ENCODE peak calls at places on chromosomes 12 and 14, in eight cellular contexts. L is IMR-90, J is GM23248, H is osteoblast, T is neural progenitor cell, O is MM.1S, E is HCT116, Q is fibroblast of lung. Z is an unnamed sample.

GRCh38 chr14:35333797-35334743 is 41.9 kb downstream of the PSMA6 start:
- DNase-seq in L (no peak), J (no peak), H (no peak), T (no peak), O (no peak), E (no peak), Q (no peak), Z (peak; percentile 50)

GRCh38 chr14:60662987-60663386 is 13.7 kb upstream of the SIX1 start:
- DNase-seq in L (no peak), J (peak; percentile 38), H (no peak), T (no peak), O (no peak), E (no peak), Q (no peak), Z (no peak)

GRCh38 chr12:16300222-16300621 is 22.7 kb upstream of the SLC15A5 start:
- DNase-seq in L (peak; percentile 11), J (peak; percentile 71), H (peak; percentile 43), T (no peak), O (no peak), E (no peak), Q (no peak), Z (no peak)

GRCh38 chr12:51369581-51369980 is 21.6 kb downstream of the GALNT6 start:
- DNase-seq in L (no peak), J (no peak), H (no peak), T (no peak), O (no peak), E (no peak), Q (no peak), Z (no peak)

GRCh38 chr14:52951730-52952481 is 1.1 kb upstream of the FERMT2 start:
- DNase-seq in L (peak; percentile 80), J (peak; percentile 93), H (peak; percentile 92), T (peak; percentile 79), O (no peak), E (peak; percentile 61), Q (peak; percentile 86), Z (peak; percentile 69)

GRCh38 chr12:71469235-71469873 is 29.8 kb downstream of the LGR5 start:
- DNase-seq in L (peak; percentile 69), J (peak; percentile 9), H (peak; percentile 27), T (peak; percentile 66), O (no peak), E (peak; percentile 44), Q (peak; percentile 52), Z (no peak)

GRCh38 chr12:105358789-105359188 is 28.3 kb downstream of the C12orf75 start:
- DNase-seq in L (no peak), J (no peak), H (no peak), T (no peak), O (no peak), E (no peak), Q (no peak), Z (no peak)

GRCh38 chr12:93167841-93168492 is 209.8 kb upstream of the NUDT4 start:
- DNase-seq in L (no peak), J (peak; percentile 38), H (no peak), T (peak; percentile 84), O (peak; percentile 49), E (no peak), Q (no peak), Z (no peak)

GRCh38 chr14:103282932-103283331 is 51.1 kb upstream of the EIF5 start:
- DNase-seq in L (no peak), J (no peak), H (no peak), T (no peak), O (no peak), E (no peak), Q (no peak), Z (no peak)

GRCh38 chr12:125755512-125755911 is 690.3 kb downstream of the AACS start:
- DNase-seq in L (no peak), J (no peak), H (no peak), T (no peak), O (no peak), E (no peak), Q (no peak), Z (no peak)

GRCh38 chr12:109479761-109480160 is 2.3 kb downstream of the UBE3B start:
- DNase-seq in L (no peak), J (no peak), H (no peak), T (no peak), O (no peak), E (no peak), Q (no peak), Z (no peak)

GRCh38 chr14:99716091-99716849 is 32.2 kb downstream of the CYP46A1 start:
- DNase-seq in L (no peak), J (no peak), H (no peak), T (no peak), O (no peak), E (no peak), Q (no peak), Z (no peak)

GRCh38 chr14:96166475-96167223 is 38.0 kb upstream of the BDKRB2 start:
- DNase-seq in L (peak; percentile 54), J (peak; percentile 37), H (peak; percentile 83), T (no peak), O (no peak), E (no peak), Q (no peak), Z (no peak)

GRCh38 chr12:110373962-110374611 is 29.4 kb downstream of the ANAPC7 start:
- DNase-seq in L (no peak), J (no peak), H (no peak), T (no peak), O (no peak), E (no peak), Q (no peak), Z (no peak)

GRCh38 chr12:29732211-29732992 is 51.3 kb downstream of the TMTC1 start:
- DNase-seq in L (no peak), J (peak; percentile 35), H (no peak), T (no peak), O (no peak), E (no peak), Q (peak; percentile 44), Z (no peak)

GRCh38 chr14:100901391-100902183 is 1.9 kb downstream of the RTL1 start:
- DNase-seq in L (no peak), J (no peak), H (peak; percentile 72), T (no peak), O (no peak), E (no peak), Q (no peak), Z (no peak)

DNA sequence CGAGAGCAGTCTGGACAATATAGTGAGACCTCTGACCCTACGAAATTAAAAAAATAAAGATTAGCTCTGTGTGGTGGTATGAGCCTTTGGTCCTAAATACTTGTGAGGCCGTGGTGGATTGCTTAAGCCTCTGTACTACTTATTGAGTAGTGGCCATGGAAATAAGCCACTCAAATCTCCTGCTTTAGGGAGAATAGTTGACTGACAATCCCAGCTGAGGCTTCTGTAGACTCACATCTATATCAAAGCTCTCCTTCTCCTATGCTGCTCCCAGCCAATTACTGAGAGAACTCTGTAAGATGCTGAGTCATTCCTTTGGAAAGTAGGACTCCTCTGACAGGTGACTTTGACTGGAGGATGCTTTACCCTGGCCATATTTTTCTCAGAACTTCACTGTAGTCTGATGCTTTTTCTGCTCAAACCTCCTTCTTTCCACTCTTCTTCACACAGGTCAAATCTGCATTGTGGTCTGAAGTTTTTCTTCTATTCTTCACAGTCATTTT is 420.2 kb downstream of the SLC6A15 start:
- DNase-seq in L (no peak), J (no peak), H (no peak), T (no peak), O (no peak), E (no peak), Q (no peak), Z (no peak)
- H2AFZ ChIP-seq in L (no peak overlapping the region), J (no peak overlapping the region), H (no peak overlapping the region), T (no peak overlapping the region), O (no peak overlapping the region), E (peak overlapping the region; percentile 42), Q (no peak overlapping the region), Z (peak overlapping the region; percentile 55)

GRCh38 chr12:102043928-102044327 is 17.9 kb downstream of the WASHC3 start:
- DNase-seq in L (no peak), J (no peak), H (no peak), T (no peak), O (peak; percentile 89), E (no peak), Q (no peak), Z (no peak)
- H3K9me3 ChIP-seq in L (no peaks in the 10 kb centered on the region), J (no peaks in the 10 kb centered on the region), H (no peaks in the 10 kb centered on the region), T (no peaks in the 10 kb centered on the region), O (no peaks in the 10 kb centered on the region), E (no peaks in the 10 kb centered on the region), Q (no peaks in the 10 kb centered on the region), Z (no peaks in the 10 kb centered on the region)

GRCh38 chr12:123896786-123897185 is 75.8 kb downstream of the CCDC92 start:
- DNase-seq in L (peak; percentile 20), J (peak; percentile 84), H (no peak), T (no peak), O (no peak), E (no peak), Q (peak; percentile 82), Z (no peak)

GRCh38 chr12:123895477-123895876 is 77.2 kb downstream of the CCDC92 start:
- DNase-seq in L (no peak), J (no peak), H (no peak), T (no peak), O (no peak), E (no peak), Q (no peak), Z (no peak)

GRCh38 chr12:123898673-123899072 is 74.0 kb downstream of the CCDC92 start:
- DNase-seq in L (no peak), J (no peak), H (no peak), T (no peak), O (no peak), E (no peak), Q (no peak), Z (no peak)

GRCh38 chr12:123899368-123899767 is 73.3 kb downstream of the CCDC92 start:
- DNase-seq in L (no peak), J (no peak), H (no peak), T (no peak), O (no peak), E (no peak), Q (no peak), Z (no peak)

GRCh38 chr12:123897221-123897620 is 75.4 kb downstream of the CCDC92 start:
- DNase-seq in L (peak; percentile 72), J (peak; percentile 92), H (no peak), T (no peak), O (no peak), E (peak; percentile 39), Q (peak; percentile 44), Z (no peak)
- H3K4me3 ChIP-seq in L (no peak overlapping the region), J (peak overlapping the region; percentile 65), H (peak overlapping the region; percentile 58), T (no peak overlapping the region), O (no peak overlapping the region), E (no peak overlapping the region), Q (no peak overlapping the region), Z (no peak overlapping the region)

GRCh38 chr14:51298895-51299294 is 58.8 kb downstream of the TMX1 start:
- DNase-seq in L (peak; percentile 53), J (peak; percentile 30), H (no peak), T (no peak), O (peak; percentile 51), E (no peak), Q (no peak), Z (no peak)
- H2AFZ ChIP-seq in L (no peak overlapping the region), J (no peak overlapping the region), H (peak overlapping the region; percentile 47), T (no peak overlapping the region), O (peak overlapping the region; percentile 63), E (no peak overlapping the region), Q (no peak overlapping the region), Z (no peak overlapping the region)

GRCh38 chr12:34333337-34333736 is 311.0 kb downstream of the ALG10 start:
- DNase-seq in L (no peak), J (no peak), H (no peak), T (no peak), O (no peak), E (no peak), Q (no peak), Z (no peak)

GRCh38 chr12:34327671-34328070 is 305.4 kb downstream of the ALG10 start:
- DNase-seq in L (no peak), J (no peak), H (peak; percentile 32), T (no peak), O (no peak), E (no peak), Q (no peak), Z (no peak)
- H3K9me3 ChIP-seq in L (peaks cover 84% of the 10 kb centered on the region), J (no peaks in the 10 kb centered on the region), H (no peaks in the 10 kb centered on the region), T (peaks cover 19% of the 10 kb centered on the region), O (no peaks in the 10 kb centered on the region), E (no peaks in the 10 kb centered on the region), Q (no peaks in the 10 kb centered on the region), Z (no peaks in the 10 kb centered on the region)

GRCh38 chr12:115452751-115453281 is 768.8 kb upstream of the TBX3 start:
- DNase-seq in L (no peak), J (no peak), H (no peak), T (peak; percentile 34), O (no peak), E (no peak), Q (no peak), Z (no peak)
- H3K4me3 ChIP-seq in L (no peak overlapping the region), J (no peak overlapping the region), H (no peak overlapping the region), T (peak overlapping the region; percentile 42), O (no peak overlapping the region), E (no peak overlapping the region), Q (no peak overlapping the region), Z (no peak overlapping the region)